ENCODE peak calls at places on chromosomes 13 and 19, in five cellular contexts. L, M, R, E and Q are unnamed samples.
A peak's percentile ranks its signal among the peaks of the same experiment; 100 is the strongest.

GRCh38 chr19:8458380-8458779 is 13.6 kb downstream of the HNRNPM start:
- DNase-seq in M (no peak), E (no peak), R (no peak), L (no peak), Q (no peak)

GRCh38 chr13:108827637-108828036 is 198.2 kb downstream of the MYO16 start:
- DNase-seq in L (no peak), E (no peak), M (no peak), R (no peak), Q (no peak)

GRCh38 chr13:114282143-114282685 is 813 bp downstream of the UPF3A start:
- DNase-seq in E (peak; percentile 72), L (peak; percentile 39), R (peak; percentile 21), M (no peak), Q (peak; percentile 51)

GRCh38 chr19:49436381-49437017 is 4.8 kb downstream of the SLC17A7 start:
- DNase-seq in L (no peak), R (no peak), M (no peak), E (peak; percentile 91), Q (peak; percentile 43)

GRCh38 chr13:114313061-114313860 is 1.0 kb upstream of the CHAMP1 start:
- DNase-seq in M (no peak), R (no peak), E (no peak), L (no peak), Q (no peak)

GRCh38 chr13:40129467-40129866 is 474.0 kb downstream of the COG6 start:
- DNase-seq in E (no peak), M (no peak), R (no peak), L (no peak), Q (no peak)

GRCh38 chr13:42696191-42696590 is 85.2 kb upstream of the FAM216B start:
- DNase-seq in M (peak; percentile 2), E (no peak), L (no peak), R (no peak), Q (no peak)

GRCh38 chr19:13329766-13330165 is 176.5 kb downstream of the CACNA1A start:
- DNase-seq in M (no peak), L (no peak), E (no peak), R (no peak), Q (no peak)

GRCh38 chr13:94416454-94417080 is 62.9 kb downstream of the DCT start:
- DNase-seq in R (peak; percentile 35), M (no peak), L (no peak), E (peak; percentile 83), Q (peak; percentile 56)

GRCh38 chr19:35843676-35844481 is 8.4 kb downstream of the NPHS1 start:
- DNase-seq in E (peak; percentile 73), L (no peak), R (no peak), M (no peak), Q (peak; percentile 71)

GRCh38 chr13:40331802-40332201 is 334.6 kb downstream of the FOXO1 start:
- DNase-seq in M (no peak), R (no peak), E (no peak), L (no peak), Q (no peak)

GRCh38 chr19:38319421-38320258 is at the start of gene KCNK6:
- DNase-seq in R (no peak), L (no peak), M (no peak), E (peak; percentile 78), Q (no peak)

GRCh38 chr19:7894612-7895309 is 6.5 kb downstream of the LRRC8E start:
- DNase-seq in M (no peak), R (no peak), E (no peak), L (peak; percentile 63), Q (no peak)

GRCh38 chr19:49690656-49691242 is at the start of gene CPT1C:
- DNase-seq in E (peak; percentile 95), R (peak; percentile 64), L (peak; percentile 67), M (no peak), Q (peak; percentile 63)

GRCh38 chr13:106213028-106213427 is 322.4 kb downstream of the EFNB2 start:
- DNase-seq in M (no peak), L (no peak), R (no peak), E (peak; percentile 75), Q (peak; percentile 30)

GRCh38 chr19:47613165-47614146 is 4.5 kb downstream of the BICRA start:
- DNase-seq in M (no peak), L (no peak), E (peak; percentile 85), R (no peak), Q (no peak)

GRCh38 chr13:32116210-32116609 is 84.6 kb downstream of the FRY start:
- DNase-seq in E (no peak), M (no peak), L (no peak), R (no peak), Q (no peak)

GRCh38 chr13:35961002-35961401 is 170.2 kb downstream of the DCLK1 start:
- DNase-seq in L (no peak), E (no peak), R (no peak), M (no peak), Q (no peak)

GRCh38 chr13:41658057-41658642 is 200.8 kb downstream of the RGCC start:
- DNase-seq in M (no peak), L (no peak), R (no peak), E (no peak), Q (no peak)

GRCh38 chr19:32570081-32570785 is 10.8 kb upstream of the PDCD5 start:
- DNase-seq in R (peak; percentile 26), E (peak; percentile 81), M (no peak), L (peak; percentile 37), Q (peak; percentile 68)

GRCh38 chr13:113327391-113327765 is 30.3 kb downstream of the LAMP1 start:
- DNase-seq in R (no peak), E (no peak), M (no peak), L (no peak), Q (no peak)

GRCh38 chr19:38711726-38712153 is 32.5 kb downstream of the CAPN12 start:
- DNase-seq in L (peak; percentile 72), R (no peak), M (peak; percentile 49), E (no peak), Q (no peak)

GRCh38 chr19:3668331-3669133 is 31.7 kb downstream of the PIP5K1C start:
- DNase-seq in E (no peak), M (no peak), L (no peak), R (no peak), Q (no peak)

GRCh38 chr19:14770136-14770535 is 8.2 kb downstream of the ADGRE2 start:
- DNase-seq in M (no peak), E (no peak), L (no peak), R (no peak), Q (no peak)

GRCh38 chr19:14769201-14769600 is 9.2 kb downstream of the ADGRE2 start:
- DNase-seq in L (no peak), R (no peak), M (no peak), E (no peak), Q (no peak)

GRCh38 chr19:14768001-14768400 is 10.4 kb downstream of the ADGRE2 start:
- DNase-seq in M (no peak), R (no peak), L (no peak), E (no peak), Q (no peak)

GRCh38 chr19:14764401-14764800 is 14.0 kb downstream of the ADGRE2 start:
- DNase-seq in L (no peak), M (no peak), R (no peak), E (no peak), Q (no peak)

DNA sequence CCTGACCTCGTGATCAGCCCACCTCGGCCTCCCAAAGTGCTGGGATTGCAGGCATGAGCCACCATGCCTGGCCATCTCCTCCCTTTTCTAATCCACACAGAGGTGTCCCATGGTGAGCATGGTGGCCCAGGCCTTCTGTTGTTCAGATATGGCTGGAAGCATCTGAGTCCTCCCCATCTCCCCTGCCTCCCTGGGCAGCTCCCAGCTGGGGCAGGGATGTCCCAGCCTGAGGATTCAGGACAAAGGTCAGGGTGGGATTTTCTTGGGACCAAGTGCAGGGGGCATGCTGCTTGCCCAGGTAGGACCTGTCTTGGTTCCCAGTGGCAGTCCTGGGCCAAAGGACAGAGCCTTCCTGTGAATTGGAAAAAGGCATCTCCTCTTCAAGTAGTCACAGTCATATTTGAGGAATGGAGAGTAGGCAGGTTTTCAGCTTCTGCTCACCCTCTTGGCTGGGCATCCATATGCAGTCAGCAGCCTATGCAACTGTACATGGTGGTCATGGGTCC is 10.8 kb downstream of the ADGRE2 start:
- DNase-seq in M (no peak), E (no peak), R (no peak), L (no peak), Q (no peak)
- TF ChIP-seq CTCF in M (no peak), E (no peak), R (no peak), L (no peak), Q (no peak)

DNA sequence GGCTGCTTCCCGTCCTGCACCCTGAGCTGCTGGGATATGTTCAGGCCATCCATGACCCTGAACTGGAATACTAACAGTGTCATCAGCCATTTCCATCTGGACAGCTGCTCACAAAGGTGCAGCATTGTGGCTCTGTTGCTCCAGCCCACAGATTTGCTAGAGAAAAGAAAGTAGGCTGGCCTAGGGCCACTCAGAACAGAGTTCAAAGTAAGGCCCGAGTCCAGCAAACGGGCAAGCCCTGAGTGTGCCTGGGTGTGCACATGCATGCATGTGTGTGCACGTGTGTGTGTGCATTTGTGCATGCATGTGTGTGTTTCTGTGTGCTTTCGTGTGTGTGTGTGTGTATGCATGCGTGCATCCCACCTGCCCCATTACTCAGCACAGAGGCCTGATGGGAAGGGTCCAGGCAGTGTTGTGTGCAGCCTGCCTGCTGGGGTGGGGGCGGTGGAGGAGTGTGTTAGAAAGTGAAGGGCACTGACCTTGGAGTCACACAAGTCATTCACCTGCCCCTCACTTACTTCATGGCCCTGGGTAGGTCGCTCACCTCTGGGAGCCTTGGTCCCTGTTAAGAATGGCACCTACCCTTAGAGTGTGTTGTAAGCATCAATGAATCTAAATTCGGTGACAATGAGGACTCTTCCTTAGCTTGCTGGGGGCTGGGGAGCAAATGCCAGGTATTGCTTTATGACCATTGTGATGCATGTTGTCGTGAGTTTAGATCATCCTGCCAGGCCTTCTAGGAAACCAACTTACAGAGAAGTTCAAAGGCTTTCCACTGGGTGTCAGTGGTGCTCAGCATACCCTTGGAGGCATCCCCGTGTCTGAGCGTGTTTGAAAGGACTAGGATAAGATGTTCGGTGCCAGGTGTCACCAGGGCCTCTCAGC is 53.2 kb downstream of the GPR12 start:
- DNase-seq in E (peak; percentile 76), M (no peak), R (no peak), L (no peak), Q (peak; percentile 57)
- TF ChIP-seq CTCF in E (peak; percentile 70), M (peak; percentile 71), R (peak; percentile 73), L (peak; percentile 24), Q (peak; percentile 71)

DNA sequence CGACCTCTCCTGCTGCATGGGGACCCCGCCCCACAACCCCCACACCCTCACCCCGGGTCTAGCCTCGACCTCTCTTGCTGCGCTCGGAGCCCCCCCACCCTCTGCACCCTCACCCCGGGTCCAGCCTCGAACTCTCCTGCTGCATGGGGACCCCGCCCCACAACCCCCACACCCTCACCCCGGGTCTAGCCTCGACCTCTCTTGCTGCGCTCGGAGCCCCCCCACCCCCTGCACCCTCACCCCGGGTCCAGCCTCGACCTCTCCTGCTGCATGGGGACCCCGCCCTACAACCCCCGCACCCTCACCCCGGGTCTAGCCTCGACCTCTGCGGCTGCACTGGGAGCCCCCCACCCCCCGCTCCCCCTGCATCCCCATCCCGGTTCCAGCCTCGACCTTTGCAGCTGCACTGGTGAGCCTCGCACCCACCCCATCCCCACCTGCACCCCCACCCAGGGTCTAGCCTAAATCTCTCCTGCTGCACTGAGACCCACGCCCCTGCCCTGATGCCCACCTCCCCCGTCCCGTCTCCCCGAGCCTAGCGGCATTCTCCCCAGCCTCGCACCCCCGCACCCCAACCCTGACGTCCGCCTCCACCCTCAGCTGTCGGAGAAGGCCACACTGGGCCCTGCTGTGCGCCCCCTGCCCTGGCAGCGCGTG is 1.8 kb downstream of the CFD start:
- DNase-seq in M (no peak), R (no peak), L (no peak), E (no peak), Q (no peak)
- TF ChIP-seq CTCF in M (no peak), R (no peak), L (no peak), E (no peak), Q (no peak)

DNA sequence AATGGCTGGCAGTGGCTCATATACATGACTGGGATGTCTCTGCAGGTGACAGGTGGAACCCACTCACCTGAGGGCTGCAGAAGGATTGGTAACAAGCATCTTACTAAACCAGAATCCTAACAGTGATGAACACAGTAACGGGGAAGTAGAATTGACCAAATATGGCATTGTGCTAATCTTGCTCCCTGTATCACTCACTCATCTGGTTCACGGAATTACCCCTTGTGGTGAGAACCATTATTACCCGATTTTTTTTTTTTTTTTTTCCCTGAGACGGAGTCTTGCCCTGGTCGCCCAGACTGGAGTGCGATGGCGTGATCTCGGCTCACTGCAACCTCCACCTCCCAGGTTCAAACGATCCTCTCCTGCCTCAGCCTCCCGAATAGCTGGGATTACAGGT is 69.5 kb downstream of the PTPRS start:
- DNase-seq in E (no peak), R (no peak), L (no peak), M (no peak), Q (no peak)
- TF ChIP-seq CTCF in E (peak; percentile 40), R (peak; percentile 35), L (no peak), M (no peak), Q (no peak)